ENCODE peak calls at places on chromosomes 13 and 19, in seven cellular contexts. X is fibroblast of lung; R is ascending aorta; I is CD8-positive, alpha-beta T cell; E is AG04450; F is type B pancreatic cell; D is AG10803. H is an unnamed sample.

GRCh38 chr13:60453490-60453889 is 56.5 kb downstream of the TDRD3 start:
- DNase-seq in X (no peak), R (no peak), I (no peak), E (no peak), F (no peak), D (peak; percentile 2), H (no peak)

GRCh38 chr13:93398167-93398566 is 171.6 kb downstream of the GPC6 start:
- DNase-seq in X (peak; percentile 66), R (no peak), I (no peak), E (no peak), F (no peak), D (peak; percentile 25), H (no peak)

GRCh38 chr13:51585696-51586095 is 1.4 kb downstream of the WDFY2 start:
- DNase-seq in X (no peak), R (no peak), I (no peak), E (no peak), F (no peak), D (peak; percentile 52), H (no peak)

GRCh38 chr19:16136185-16137067 is 7.1 kb upstream of the HSH2D start:
- DNase-seq in X (no peak), R (no peak), I (no peak), E (no peak), F (no peak), D (no peak), H (no peak)

GRCh38 chr19:12880551-12881171 is 588 bp downstream of the DNASE2 start:
- DNase-seq in X (peak; percentile 17), R (no peak), I (no peak), E (no peak), F (no peak), D (no peak), H (no peak)

GRCh38 chr19:33397536-33398360 is 24.2 kb downstream of the CEBPG start:
- DNase-seq in X (no peak), R (no peak), I (no peak), E (no peak), F (no peak), D (no peak), H (no peak)

GRCh38 chr19:45499196-45500180 is 1.2 kb downstream of the PPM1N start:
- DNase-seq in X (no peak), R (no peak), I (no peak), E (no peak), F (no peak), D (peak; percentile 18), H (peak; percentile 68)

GRCh38 chr13:65985632-65986031 is 1244.5 kb downstream of the PCDH9 start:
- DNase-seq in X (no peak), R (no peak), I (no peak), E (no peak), F (no peak), D (no peak), H (no peak)

GRCh38 chr13:109821038-109821545 is 34.7 kb upstream of the IRS2 start:
- DNase-seq in X (no peak), R (no peak), I (no peak), E (no peak), F (no peak), D (no peak), H (no peak)

GRCh38 chr13:47628666-47629065 is 372.4 kb downstream of the SUCLA2 start:
- DNase-seq in X (no peak), R (no peak), I (no peak), E (no peak), F (no peak), D (peak; percentile 9), H (no peak)

GRCh38 chr13:39916330-39916729 is 260.9 kb downstream of the COG6 start:
- DNase-seq in X (no peak), R (no peak), I (no peak), E (no peak), F (no peak), D (no peak), H (no peak)

GRCh38 chr19:16698914-16699313 is 20.7 kb upstream of the NWD1 start:
- DNase-seq in X (no peak), R (no peak), I (no peak), E (no peak), F (no peak), D (no peak), H (no peak)

GRCh38 chr13:103188688-103189326 is 122.6 kb upstream of the SLC10A2 start:
- DNase-seq in X (peak; percentile 67), R (no peak), I (no peak), E (no peak), F (no peak), D (no peak), H (peak; percentile 21)

GRCh38 chr19:3366104-3366760 is at the start of gene NFIC:
- DNase-seq in X (peak; percentile 95), R (no peak), I (no peak), E (no peak), F (no peak), D (peak; percentile 88), H (peak; percentile 84)

GRCh38 chr19:855142-855541 is 3.0 kb downstream of the ELANE start:
- DNase-seq in X (no peak), R (no peak), I (no peak), E (no peak), F (no peak), D (no peak), H (no peak)

GRCh38 chr13:32330438-32330837 is 15.1 kb downstream of the BRCA2 start:
- DNase-seq in X (peak; percentile 84), R (no peak), I (no peak), E (no peak), F (no peak), D (peak; percentile 91), H (no peak)

GRCh38 chr19:55452381-55453325 is 8.8 kb downstream of the ISOC2 start:
- DNase-seq in X (peak; percentile 65), R (no peak), I (no peak), E (peak; percentile 27), F (peak; percentile 84), D (peak; percentile 59), H (no peak)

DNA sequence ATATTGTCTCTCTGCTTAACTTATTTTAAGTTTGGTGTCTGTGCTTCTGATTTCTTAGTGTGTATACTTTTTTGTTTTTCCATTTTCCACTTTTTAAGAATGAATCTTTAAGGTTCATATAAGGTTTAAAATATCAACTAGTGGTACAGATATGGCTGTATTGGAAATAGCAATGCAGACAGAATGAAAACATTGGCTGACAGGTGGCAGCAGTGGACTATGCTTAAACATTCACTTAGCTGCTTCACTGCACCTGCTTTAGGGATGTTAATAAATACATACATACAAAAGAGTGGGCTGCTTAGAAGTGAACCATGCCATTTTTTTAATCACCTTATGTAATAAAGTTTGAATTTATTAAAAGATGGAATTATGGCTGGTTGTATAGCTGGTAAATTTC is 27.3 kb downstream of the TM9SF2 start:
- DNase-seq in X (peak; percentile 13), R (no peak), I (no peak), E (no peak), F (no peak), D (no peak), H (peak; percentile 48)
- TF ChIP-seq CTCF in X (no peak), R (no peak), I (peak; percentile 32), E (peak; percentile 13), F (peak; percentile 48), D (peak; percentile 11), H (peak; percentile 41)

GRCh38 chr19:5717215-5717614 is 2.7 kb downstream of the LONP1 start:
- DNase-seq in X (no peak), R (no peak), I (no peak), E (no peak), F (no peak), D (no peak), H (no peak)

GRCh38 chr19:5718579-5719273 is 1.2 kb downstream of the LONP1 start:
- DNase-seq in X (peak; percentile 92), R (no peak), I (no peak), E (peak; percentile 63), F (no peak), D (peak; percentile 94), H (peak; percentile 74)

GRCh38 chr19:5719961-5720790 is at the start of the genes CATSPERD and LONP1:
- DNase-seq in X (peak; percentile 99), R (peak; percentile 89), I (peak; percentile 96), E (peak; percentile 97), F (peak; percentile 99), D (peak; percentile 99), H (peak; percentile 100)

GRCh38 chr19:5719274-5719960 is 529 bp downstream of the LONP1 start:
- DNase-seq in X (no peak), R (no peak), I (no peak), E (no peak), F (no peak), D (peak; percentile 35), H (no peak)

GRCh38 chr19:5718032-5718578 is 1.8 kb downstream of the LONP1 start:
- DNase-seq in X (peak; percentile 52), R (no peak), I (no peak), E (peak; percentile 10), F (no peak), D (peak; percentile 55), H (no peak)
- TF ChIP-seq CTCF in X (no peak), R (no peak), I (no peak), E (no peak), F (no peak), D (no peak), H (no peak)

DNA sequence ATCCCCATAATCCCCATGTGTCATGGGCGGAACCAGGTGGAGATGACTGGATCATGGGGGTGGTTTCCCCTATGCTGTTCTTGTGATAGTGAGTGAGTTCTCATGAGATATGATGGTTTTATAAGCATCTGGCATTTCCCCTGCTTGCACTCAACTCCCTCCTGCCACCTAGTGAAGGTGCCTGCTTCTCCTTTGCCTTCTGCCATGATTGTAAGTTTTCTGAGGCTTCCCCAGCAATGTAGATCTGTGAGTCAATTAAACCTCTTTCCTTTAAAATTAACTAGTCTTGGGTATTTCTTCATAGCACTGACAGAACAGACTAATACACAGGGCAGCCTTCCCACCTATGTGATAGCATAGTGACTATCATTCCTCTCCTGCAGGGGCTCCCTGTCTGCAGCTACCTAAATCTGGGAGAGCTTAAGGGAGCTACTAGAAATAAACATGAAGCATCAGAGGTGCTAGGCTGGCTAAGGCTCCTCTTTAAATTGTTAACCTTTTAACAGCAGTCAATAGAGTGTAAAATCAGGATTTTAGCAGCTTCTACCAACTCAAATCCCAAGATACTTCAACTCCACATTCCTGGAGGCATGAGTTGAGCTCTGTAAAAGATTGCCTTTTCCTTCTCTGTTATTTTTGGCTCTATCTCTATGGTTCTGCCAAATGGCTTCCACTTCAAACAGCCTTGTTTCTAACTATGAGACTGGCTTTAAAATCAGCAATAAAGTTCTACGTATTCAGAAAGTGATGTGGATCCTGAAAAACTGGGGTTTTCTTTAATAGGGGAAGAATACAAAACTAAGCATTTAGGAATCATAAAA is 112.3 kb downstream of the VWA8 start:
- DNase-seq in X (peak; percentile 32), R (no peak), I (no peak), E (no peak), F (no peak), D (peak; percentile 36), H (no peak)
- TF ChIP-seq CTCF in X (peak; percentile 14), R (no peak), I (no peak), E (no peak), F (no peak), D (no peak), H (no peak)

GRCh38 chr13:74135306-74136088 is 1.3 kb upstream of the KLF12 start:
- DNase-seq in X (peak; percentile 66), R (no peak), I (peak; percentile 53), E (no peak), F (peak; percentile 88), D (peak; percentile 74), H (peak; percentile 85)
- TF ChIP-seq CTCF in X (no peak), R (no peak), I (no peak), E (no peak), F (no peak), D (no peak), H (no peak)